ENCODE peak calls at places on chromosome 19, in four cellular contexts. V, N, U and M are unnamed samples.

GRCh38 chr19:7916137-7916907 is 1.7 kb downstream of the TGFBR3L start:
- DNase-seq in V (peak; percentile 30), N (no peak), U (peak; percentile 71), M (no peak)

GRCh38 chr19:54739587-54740497 is 1.5 kb downstream of the KIR2DL3 start:
- DNase-seq in V (no peak), N (no peak), U (no peak), M (no peak)

GRCh38 chr19:20367811-20368294 is 197.7 kb downstream of the ZNF737 start:
- DNase-seq in V (no peak), N (no peak), U (no peak), M (no peak)

GRCh38 chr19:2422951-2423880 is 4.2 kb downstream of the TIMM13 start:
- DNase-seq in V (no peak), N (no peak), U (no peak), M (no peak)

GRCh38 chr19:574658-575526 is 2.5 kb downstream of the BSG start:
- DNase-seq in V (peak; percentile 32), N (peak; percentile 61), U (no peak), M (no peak)

GRCh38 chr19:40191836-40192646 is 815 bp downstream of the MAP3K10 start:
- DNase-seq in V (no peak), N (peak; percentile 21), U (no peak), M (peak; percentile 10)

GRCh38 chr19:16327911-16328823 is 3.5 kb downstream of the KLF2 start:
- DNase-seq in V (peak; percentile 94), N (peak; percentile 96), U (peak; percentile 58), M (peak; percentile 73)

GRCh38 chr19:4277051-4277700 is 1.9 kb upstream of the SHD start:
- DNase-seq in V (no peak), N (no peak), U (no peak), M (no peak)

GRCh38 chr19:41219924-41220567 is 1.0 kb downstream of the AXL start:
- DNase-seq in V (peak; percentile 60), N (peak; percentile 61), U (no peak), M (no peak)

GRCh38 chr19:12544401-12544876 is 6.8 kb downstream of the ZNF564 start:
- DNase-seq in V (peak; percentile 79), N (peak; percentile 90), U (no peak), M (no peak)

GRCh38 chr19:8567522-8568172 is 9.6 kb downstream of the MYO1F start:
- DNase-seq in V (no peak), N (no peak), U (peak; percentile 49), M (peak; percentile 40)

GRCh38 chr19:18231775-18232174 is 5.5 kb upstream of the PDE4C start:
- DNase-seq in V (no peak), N (no peak), U (no peak), M (no peak)

GRCh38 chr19:10895920-10896319 is 24.6 kb downstream of the CARM1 start:
- DNase-seq in V (no peak), N (no peak), U (no peak), M (no peak)

GRCh38 chr19:1312732-1313694 is 27.3 kb downstream of the EFNA2 start:
- DNase-seq in V (peak; percentile 65), N (peak; percentile 63), U (no peak), M (no peak)

GRCh38 chr19:10826236-10826635 is 9.8 kb downstream of the TMED1 start:
- DNase-seq in V (no peak), N (no peak), U (no peak), M (no peak)

GRCh38 chr19:4768934-4769777 is 22.4 kb upstream of the FEM1A start:
- DNase-seq in V (peak; percentile 93), N (peak; percentile 80), U (peak; percentile 87), M (peak; percentile 62)

GRCh38 chr19:42081584-42082258 is 5.8 kb downstream of the ZNF574 start:
- DNase-seq in V (peak; percentile 64), N (peak; percentile 70), U (no peak), M (no peak)

GRCh38 chr19:53868091-53868891 is 608 bp downstream of the MYADM start:
- DNase-seq in V (peak; percentile 68), N (peak; percentile 70), U (no peak), M (no peak)

GRCh38 chr19:35267818-35268545 is 780 bp upstream of the USF2 start:
- DNase-seq in V (peak; percentile 66), N (peak; percentile 68), U (peak; percentile 84), M (peak; percentile 77)

GRCh38 chr19:18590273-18591272 is 2.0 kb downstream of the REX1BD start:
- DNase-seq in V (no peak), N (peak; percentile 84), U (peak; percentile 86), M (peak; percentile 86)

GRCh38 chr19:1651061-1651547 is 1.3 kb downstream of the TCF3 start:
- DNase-seq in V (peak; percentile 37), N (peak; percentile 47), U (no peak), M (no peak)

GRCh38 chr19:29214411-29214810 is 1.5 kb upstream of the UQCRFS1 start:
- DNase-seq in V (no peak), N (no peak), U (no peak), M (no peak)

GRCh38 chr19:55482967-55483671 is 1.9 kb upstream of the NAT14 start:
- DNase-seq in V (no peak), N (no peak), U (no peak), M (no peak)

GRCh38 chr19:49564616-49565045 is 15.7 kb downstream of the NOSIP start:
- DNase-seq in V (no peak), N (no peak), U (no peak), M (no peak)

GRCh38 chr19:531753-532571 is at the start of gene CDC34:
- DNase-seq in V (no peak), N (no peak), U (no peak), M (no peak)

GRCh38 chr19:23908165-23908564 is 6.5 kb upstream of the ZNF726 start:
- DNase-seq in V (no peak), N (no peak), U (no peak), M (no peak)

GRCh38 chr19:51712461-51713081 is 11.2 kb downstream of the HAS1 start:
- DNase-seq in V (peak; percentile 65), N (peak; percentile 54), U (no peak), M (no peak)

GRCh38 chr19:40778865-40779284 is 828 bp downstream of the RAB4B start:
- DNase-seq in V (peak; percentile 42), N (peak; percentile 63), U (no peak), M (no peak)

GRCh38 chr19:53961523-53962345 is 1.0 kb upstream of the CACNG8 start:
- DNase-seq in V (peak; percentile 67), N (peak; percentile 59), U (no peak), M (no peak)

GRCh38 chr19:42857544-42857867 is 22.0 kb downstream of the PSG1 start:
- DNase-seq in V (no peak), N (no peak), U (no peak), M (no peak)

GRCh38 chr19:35085947-35086346 is 29.7 kb upstream of the FXYD3 start:
- DNase-seq in V (no peak), N (no peak), U (no peak), M (no peak)

GRCh38 chr19:46791944-46792343 is 3.5 kb upstream of the SLC1A5 start:
- DNase-seq in V (no peak), N (no peak), U (no peak), M (no peak)

GRCh38 chr19:2503521-2504109 is 27.7 kb downstream of the GADD45B start:
- DNase-seq in V (peak; percentile 87), N (peak; percentile 73), U (no peak), M (no peak)

GRCh38 chr19:30393046-30393445 is 20.9 kb downstream of the ZNF536 start:
- DNase-seq in V (no peak), N (no peak), U (no peak), M (no peak)

GRCh38 chr19:3479819-3480215 is 508 bp downstream of the SMIM24 start:
- DNase-seq in V (no peak), N (no peak), U (no peak), M (no peak)

GRCh38 chr19:11453468-11454341 is 18.3 kb downstream of the PRKCSH start:
- DNase-seq in V (no peak), N (no peak), U (no peak), M (no peak)

GRCh38 chr19:39795001-39795400 is 16.3 kb downstream of the LEUTX start:
- DNase-seq in V (no peak), N (no peak), U (no peak), M (no peak)